ENCODE peak calls at places on chromosomes 11 and 22, in eight cellular contexts. F is mammary epithelial cell, V is SK-N-SH, B is PC-9, Z is heart right ventricle, G is aorta, R is A549, E is sigmoid colon. P is an unnamed sample.

GRCh38 chr11:69013009-69013951 is at the start of gene MRGPRF:
- DNase-seq in F (no peak), V (peak; percentile 89), B (no peak), Z (peak; percentile 88), G (peak; percentile 99), R (peak; percentile 30), E (peak; percentile 100), P (peak; percentile 95)

GRCh38 chr22:26215766-26216165 is 46.5 kb downstream of the SEZ6L start:
- DNase-seq in F (no peak), V (no peak), B (no peak), Z (no peak), G (no peak), R (no peak), E (peak; percentile 34), P (peak; percentile 23)

GRCh38 chr11:45089251-45089650 is 57.2 kb upstream of the PRDM11 start:
- DNase-seq in F (peak; percentile 49), V (no peak), B (no peak), Z (peak; percentile 79), G (peak; percentile 93), R (peak; percentile 43), E (peak; percentile 94), P (peak; percentile 89)

GRCh38 chr11:58060939-58061672 is 30.4 kb downstream of the OR6Q1 start:
- DNase-seq in F (peak; percentile 37), V (no peak), B (no peak), Z (no peak), G (no peak), R (peak; percentile 19), E (no peak), P (no peak)

GRCh38 chr11:56624661-56625110 is 10.0 kb upstream of the OR5M1 start:
- DNase-seq in F (peak; percentile 71), V (peak; percentile 37), B (peak; percentile 5), Z (no peak), G (no peak), R (peak; percentile 77), E (no peak), P (no peak)

GRCh38 chr11:19225123-19225522 is 15.6 kb downstream of the E2F8 start:
- DNase-seq in F (no peak), V (no peak), B (no peak), Z (peak; percentile 49), G (no peak), R (no peak), E (no peak), P (no peak)

GRCh38 chr22:43592470-43592869 is 180.7 kb downstream of the MPPED1 start:
- DNase-seq in F (no peak), V (no peak), B (no peak), Z (no peak), G (no peak), R (peak; percentile 1), E (no peak), P (no peak)

GRCh38 chr22:21837184-21837979 is 30.1 kb downstream of the MAPK1 start:
- DNase-seq in F (peak; percentile 85), V (no peak), B (peak; percentile 38), Z (peak; percentile 42), G (no peak), R (peak; percentile 22), E (no peak), P (no peak)

GRCh38 chr22:27799334-27800249 is 2.0 kb downstream of the MN1 start:
- DNase-seq in F (no peak), V (peak; percentile 55), B (peak; percentile 30), Z (no peak), G (peak; percentile 86), R (no peak), E (no peak), P (no peak)

GRCh38 chr11:89489930-89490329 is 1.2 kb downstream of the NOX4 start:
- DNase-seq in F (no peak), V (no peak), B (no peak), Z (no peak), G (no peak), R (no peak), E (no peak), P (no peak)

GRCh38 chr11:74157169-74157568 is 13.6 kb downstream of the C2CD3 start:
- DNase-seq in F (peak; percentile 47), V (no peak), B (no peak), Z (no peak), G (no peak), R (no peak), E (no peak), P (no peak)

GRCh38 chr22:35893698-35894097 is 134.9 kb downstream of the RBFOX2 start:
- DNase-seq in F (no peak), V (no peak), B (no peak), Z (peak; percentile 65), G (no peak), R (no peak), E (no peak), P (no peak)

GRCh38 chr11:114075891-114076441 is 16.5 kb downstream of the ZBTB16 start:
- DNase-seq in F (no peak), V (peak; percentile 72), B (no peak), Z (peak; percentile 71), G (peak; percentile 86), R (peak; percentile 30), E (peak; percentile 77), P (peak; percentile 65)

GRCh38 chr22:20656516-20656901 is 117.4 kb upstream of the SERPIND1 start:
- DNase-seq in F (no peak), V (no peak), B (no peak), Z (no peak), G (no peak), R (no peak), E (peak; percentile 13), P (no peak)

GRCh38 chr11:24249921-24250320 is 246.9 kb upstream of the LUZP2 start:
- DNase-seq in F (no peak), V (no peak), B (no peak), Z (no peak), G (no peak), R (no peak), E (no peak), P (no peak)

GRCh38 chr11:31690041-31690440 is 121.1 kb downstream of the PAX6 start:
- DNase-seq in F (no peak), V (no peak), B (no peak), Z (no peak), G (no peak), R (no peak), E (no peak), P (no peak)

GRCh38 chr11:105215528-105215927 is 76.0 kb upstream of the CARD18 start:
- DNase-seq in F (no peak), V (no peak), B (no peak), Z (no peak), G (no peak), R (no peak), E (no peak), P (no peak)

GRCh38 chr22:37345863-37346514 is 63.7 kb downstream of the CYTH4 start:
- DNase-seq in F (peak; percentile 65), V (peak; percentile 76), B (peak; percentile 52), Z (peak; percentile 31), G (no peak), R (no peak), E (no peak), P (no peak)

GRCh38 chr22:26608129-26608528 is 9.7 kb downstream of the CRYBB1 start:
- DNase-seq in F (no peak), V (no peak), B (no peak), Z (no peak), G (no peak), R (no peak), E (no peak), P (no peak)

GRCh38 chr11:43467958-43468357 is 109.2 kb downstream of the TTC17 start:
- DNase-seq in F (no peak), V (no peak), B (no peak), Z (no peak), G (no peak), R (peak; percentile 19), E (no peak), P (no peak)

GRCh38 chr22:23199159-23199558 is 18.9 kb downstream of the BCR start:
- DNase-seq in F (no peak), V (no peak), B (no peak), Z (no peak), G (no peak), R (no peak), E (no peak), P (no peak)

GRCh38 chr11:83521647-83522596 is 235.8 kb upstream of the CCDC90B start:
- DNase-seq in F (no peak), V (peak; percentile 51), B (no peak), Z (no peak), G (no peak), R (peak; percentile 6), E (no peak), P (no peak)

GRCh38 chr11:75548571-75549272 is 13.3 kb upstream of the SERPINH1 start:
- DNase-seq in F (no peak), V (no peak), B (no peak), Z (no peak), G (no peak), R (no peak), E (no peak), P (no peak)

GRCh38 chr11:100498780-100499179 is 188.3 kb upstream of the ARHGAP42 start:
- DNase-seq in F (no peak), V (no peak), B (no peak), Z (no peak), G (no peak), R (no peak), E (no peak), P (no peak)
- H3K4me1 ChIP-seq in F (no peaks in the 10 kb centered on the region), V (no peaks in the 10 kb centered on the region), B (no peaks in the 10 kb centered on the region), Z (no peaks in the 10 kb centered on the region), G (no peaks in the 10 kb centered on the region), R (no peaks in the 10 kb centered on the region), E (no peaks in the 10 kb centered on the region), P (no peaks in the 10 kb centered on the region)

GRCh38 chr11:85627998-85628770 is at the start of gene TMEM126B:
- DNase-seq in F (peak; percentile 98), V (peak; percentile 84), B (peak; percentile 96), Z (peak; percentile 98), G (peak; percentile 99), R (peak; percentile 96), E (peak; percentile 99), P (peak; percentile 99)
- H3K4me1 ChIP-seq in F (peaks cover 21% of the 10 kb centered on the region), V (no peaks in the 10 kb centered on the region), B (peaks cover 29% of the 10 kb centered on the region), Z (peaks cover 4% of the 10 kb centered on the region), G (no peaks in the 10 kb centered on the region), R (peaks cover 14% of the 10 kb centered on the region), E (peaks cover 25% of the 10 kb centered on the region), P (peaks cover 27% of the 10 kb centered on the region)

GRCh38 chr11:64861227-64861970 is 16.9 kb upstream of the CDC42BPG start:
- DNase-seq in F (no peak), V (no peak), B (no peak), Z (no peak), G (no peak), R (no peak), E (no peak), P (no peak)

GRCh38 chr11:64858467-64859401 is 14.3 kb upstream of the CDC42BPG start:
- DNase-seq in F (no peak), V (no peak), B (no peak), Z (peak; percentile 76), G (peak; percentile 75), R (no peak), E (peak; percentile 63), P (no peak)

GRCh38 chr11:64857485-64857884 is 13.0 kb upstream of the CDC42BPG start:
- DNase-seq in F (no peak), V (no peak), B (no peak), Z (no peak), G (no peak), R (no peak), E (no peak), P (no peak)

GRCh38 chr11:64862914-64863313 is 15.5 kb downstream of the EHD1 start:
- DNase-seq in F (no peak), V (no peak), B (no peak), Z (peak; percentile 82), G (no peak), R (no peak), E (peak; percentile 73), P (no peak)

GRCh38 chr11:64859542-64860414 is 15.3 kb upstream of the CDC42BPG start:
- DNase-seq in F (no peak), V (no peak), B (no peak), Z (no peak), G (peak; percentile 73), R (no peak), E (no peak), P (no peak)
- H3K4me1 ChIP-seq in F (peaks cover 46% of the 10 kb centered on the region), V (peaks cover 19% of the 10 kb centered on the region), B (peaks cover 48% of the 10 kb centered on the region), Z (peaks cover 94% of the 10 kb centered on the region), G (peaks cover 4% of the 10 kb centered on the region), R (peaks cover 48% of the 10 kb centered on the region), E (peaks cover 85% of the 10 kb centered on the region), P (peaks cover 79% of the 10 kb centered on the region)

GRCh38 chr11:77806415-77806814 is 14.1 kb downstream of the RSF1 start:
- DNase-seq in F (no peak), V (no peak), B (no peak), Z (no peak), G (no peak), R (no peak), E (no peak), P (no peak)
- H3K4me1 ChIP-seq in F (peaks cover 4% of the 10 kb centered on the region), V (no peaks in the 10 kb centered on the region), B (peaks cover 6% of the 10 kb centered on the region), Z (no peaks in the 10 kb centered on the region), G (peaks cover 1% of the 10 kb centered on the region), R (peaks cover 22% of the 10 kb centered on the region), E (peaks cover 16% of the 10 kb centered on the region), P (no peaks in the 10 kb centered on the region)

P was measured in suprapubic skin.